ENCODE peak calls at places on chromosomes 11 and 22, in four cellular contexts. One of them, this sample, is unnamed. For H3K27me3 and H3K4me1, the result is how much of the 10 kb centered on the place peaks cover.

GRCh38 chr22:24496661-24497060 is 1.5 kb downstream of the UPB1 start:
- DNase-seq in PC-3: no peak
- DNase-seq in H1: no peak
- DNase-seq in cardiac muscle cell: no peak
- DNase-seq in this sample: no peak

GRCh38 chr22:47165998-47166397 is 403.5 kb downstream of the TBC1D22A start:
- DNase-seq in PC-3: no peak
- DNase-seq in H1: no peak
- DNase-seq in cardiac muscle cell: no peak
- DNase-seq in this sample: no peak

GRCh38 chr11:93741882-93742226 is 382 bp downstream of the C11orf54 start:
- DNase-seq in PC-3: peak
- DNase-seq in H1: no peak
- DNase-seq in cardiac muscle cell: peak
- DNase-seq in this sample: peak

GRCh38 chr11:61058583-61059259 is 43.6 kb upstream of the CD5 start:
- DNase-seq in PC-3: no peak
- DNase-seq in H1: no peak
- DNase-seq in cardiac muscle cell: no peak
- DNase-seq in this sample: no peak

GRCh38 chr22:48748860-48749554 is 1078.7 kb downstream of the BRD1 start:
- DNase-seq in PC-3: no peak
- DNase-seq in H1: no peak
- DNase-seq in cardiac muscle cell: no peak
- DNase-seq in this sample: no peak

GRCh38 chr11:86067230-86068137 is 1.4 kb downstream of the PICALM start:
- DNase-seq in PC-3: peak
- DNase-seq in H1: no peak
- DNase-seq in cardiac muscle cell: no peak
- DNase-seq in this sample: no peak

GRCh38 chr22:19449422-19449767 is 1.9 kb upstream of the C22orf39 start:
- DNase-seq in PC-3: no peak
- DNase-seq in H1: no peak
- DNase-seq in cardiac muscle cell: no peak
- DNase-seq in this sample: no peak

GRCh38 chr11:5808500-5809121 is at the start of gene OR52N2:
- DNase-seq in PC-3: peak
- DNase-seq in H1: peak
- DNase-seq in cardiac muscle cell: peak
- DNase-seq in this sample: peak

GRCh38 chr22:36053242-36054147 is 24.9 kb upstream of the RBFOX2 start:
- DNase-seq in PC-3: no peak
- DNase-seq in H1: no peak
- DNase-seq in cardiac muscle cell: no peak
- DNase-seq in this sample: no peak

GRCh38 chr11:61875698-61876097 is 15.6 kb downstream of the FADS3 start:
- DNase-seq in PC-3: no peak
- DNase-seq in H1: no peak
- DNase-seq in cardiac muscle cell: no peak
- DNase-seq in this sample: no peak

GRCh38 chr11:88398372-88399140 is 61.0 kb upstream of the CTSC start:
- DNase-seq in PC-3: peak
- DNase-seq in H1: no peak
- DNase-seq in cardiac muscle cell: peak
- DNase-seq in this sample: no peak

GRCh38 chr11:125679397-125679796 is 1.2 kb downstream of the ACRV1 start:
- DNase-seq in PC-3: peak
- DNase-seq in H1: no peak
- DNase-seq in cardiac muscle cell: peak
- DNase-seq in this sample: no peak

GRCh38 chr11:88352139-88352538 is 14.6 kb upstream of the CTSC start:
- DNase-seq in PC-3: peak
- DNase-seq in H1: no peak
- DNase-seq in cardiac muscle cell: peak
- DNase-seq in this sample: no peak

GRCh38 chr11:63567044-63567840 is 4.1 kb upstream of the PLAAT2 start:
- DNase-seq in PC-3: peak
- DNase-seq in H1: no peak
- DNase-seq in cardiac muscle cell: peak
- DNase-seq in this sample: peak

GRCh38 chr11:69654660-69655478 is 13.9 kb downstream of the CCND1 start:
- DNase-seq in PC-3: peak
- DNase-seq in H1: peak
- DNase-seq in cardiac muscle cell: no peak
- DNase-seq in this sample: peak

GRCh38 chr11:77082838-77083552 is 16.2 kb downstream of the CAPN5 start:
- DNase-seq in PC-3: no peak
- DNase-seq in H1: no peak
- DNase-seq in cardiac muscle cell: peak
- DNase-seq in this sample: peak

GRCh38 chr11:95659088-95659487 is 130.5 kb downstream of the FAM76B start:
- DNase-seq in PC-3: no peak
- DNase-seq in H1: no peak
- DNase-seq in cardiac muscle cell: no peak
- DNase-seq in this sample: no peak

GRCh38 chr11:12480401-12480800 is 103.0 kb downstream of the PARVA start:
- DNase-seq in PC-3: no peak
- DNase-seq in H1: no peak
- DNase-seq in cardiac muscle cell: no peak
- DNase-seq in this sample: no peak

GRCh38 chr11:127627629-127628462 is 627.3 kb upstream of the KIRREL3 start:
- DNase-seq in PC-3: no peak
- DNase-seq in H1: no peak
- DNase-seq in cardiac muscle cell: no peak
- DNase-seq in this sample: no peak

GRCh38 chr22:41976070-41976901 is 7.0 kb downstream of the SEPTIN3 start:
- DNase-seq in PC-3: no peak
- DNase-seq in H1: peak
- DNase-seq in cardiac muscle cell: no peak
- DNase-seq in this sample: no peak

GRCh38 chr22:33496112-33496511 is 424.2 kb downstream of the LARGE1 start:
- DNase-seq in PC-3: no peak
- DNase-seq in H1: no peak
- DNase-seq in cardiac muscle cell: no peak
- DNase-seq in this sample: no peak

GRCh38 chr11:134393638-134394037 is 18.4 kb downstream of the B3GAT1 start:
- DNase-seq in PC-3: peak
- DNase-seq in H1: no peak
- DNase-seq in cardiac muscle cell: no peak
- DNase-seq in this sample: no peak

GRCh38 chr11:131561486-131561885 is 191.1 kb downstream of the NTM start:
- DNase-seq in PC-3: no peak
- DNase-seq in H1: no peak
- DNase-seq in cardiac muscle cell: no peak
- DNase-seq in this sample: no peak

GRCh38 chr11:128621491-128622136 is 34.3 kb upstream of the ETS1 start:
- DNase-seq in PC-3: peak
- DNase-seq in H1: no peak
- DNase-seq in cardiac muscle cell: peak
- DNase-seq in this sample: peak

GRCh38 chr22:37213941-37214340 is 1.7 kb upstream of the SSTR3 start:
- DNase-seq in PC-3: no peak
- DNase-seq in H1: no peak
- DNase-seq in cardiac muscle cell: no peak
- DNase-seq in this sample: no peak
- H3K27me3 ChIP-seq in PC-3: under half
- H3K27me3 ChIP-seq in H1: under half
- H3K27me3 ChIP-seq in cardiac muscle cell: under half
- H3K27me3 ChIP-seq in this sample: under half

GRCh38 chr22:45645526-45646414 is 25.9 kb upstream of the ATXN10 start:
- DNase-seq in PC-3: peak
- DNase-seq in H1: peak
- DNase-seq in cardiac muscle cell: peak
- DNase-seq in this sample: peak
- TF ChIP-seq CTCF in PC-3: peak
- TF ChIP-seq CTCF in H1: peak
- TF ChIP-seq CTCF in cardiac muscle cell: peak
- TF ChIP-seq CTCF in this sample: peak

DNA sequence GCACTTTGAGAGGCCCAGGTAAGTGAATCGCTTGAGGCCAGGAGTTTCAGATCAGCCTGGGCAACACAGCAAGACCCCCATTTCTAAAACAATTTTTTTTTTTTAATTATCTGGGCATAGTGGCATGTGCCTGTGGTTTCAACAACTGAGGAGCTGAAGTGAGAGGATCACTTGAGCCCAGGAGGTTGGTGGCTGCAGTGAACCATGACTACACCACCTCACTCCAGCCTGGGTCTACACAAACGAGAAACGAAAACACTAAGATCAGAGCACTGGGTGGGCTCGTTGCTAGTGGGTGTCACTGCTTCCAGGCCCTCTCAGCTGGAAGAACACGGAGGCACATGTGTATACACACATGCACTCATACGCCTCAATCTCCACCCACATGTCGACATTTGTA is 4.1 kb upstream of the MOB2 start:
- DNase-seq in PC-3: no peak
- DNase-seq in H1: no peak
- DNase-seq in cardiac muscle cell: no peak
- DNase-seq in this sample: no peak
- H3K4me1 ChIP-seq in PC-3: under half
- H3K4me1 ChIP-seq in H1: under half
- H3K4me1 ChIP-seq in cardiac muscle cell: under half
- H3K4me1 ChIP-seq in this sample: under half

GRCh38 chr11:117803896-117804295 is 6.9 kb upstream of the DSCAML1 start:
- DNase-seq in PC-3: no peak
- DNase-seq in H1: no peak
- DNase-seq in cardiac muscle cell: no peak
- DNase-seq in this sample: no peak
- H3K27me3 ChIP-seq in PC-3: half or more
- H3K27me3 ChIP-seq in H1: under half
- H3K27me3 ChIP-seq in cardiac muscle cell: under half
- H3K27me3 ChIP-seq in this sample: under half

DNA sequence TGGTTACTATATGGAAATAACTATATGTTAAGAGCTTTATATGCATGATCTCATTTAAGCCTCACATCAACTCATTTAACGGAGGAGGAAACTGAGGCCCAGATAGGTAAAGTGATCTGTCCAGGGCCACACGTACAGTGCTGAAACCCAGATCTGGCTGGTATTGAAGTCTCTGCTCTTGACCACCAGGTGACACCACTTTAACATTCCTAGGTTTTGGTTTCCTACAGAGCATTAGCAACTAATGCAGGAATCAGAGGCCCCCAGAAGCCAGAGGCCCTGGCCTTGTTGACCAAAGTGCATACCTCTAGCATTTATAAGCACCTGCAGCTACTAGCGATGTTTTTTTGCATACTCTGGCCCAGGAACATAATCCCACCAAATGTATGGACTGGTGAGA is 12.9 kb upstream of the LIMK2 start:
- DNase-seq in PC-3: no peak
- DNase-seq in H1: no peak
- DNase-seq in cardiac muscle cell: no peak
- DNase-seq in this sample: no peak
- TF ChIP-seq CTCF in PC-3: peak
- TF ChIP-seq CTCF in H1: peak
- TF ChIP-seq CTCF in cardiac muscle cell: no peak
- TF ChIP-seq CTCF in this sample: peak

DNA sequence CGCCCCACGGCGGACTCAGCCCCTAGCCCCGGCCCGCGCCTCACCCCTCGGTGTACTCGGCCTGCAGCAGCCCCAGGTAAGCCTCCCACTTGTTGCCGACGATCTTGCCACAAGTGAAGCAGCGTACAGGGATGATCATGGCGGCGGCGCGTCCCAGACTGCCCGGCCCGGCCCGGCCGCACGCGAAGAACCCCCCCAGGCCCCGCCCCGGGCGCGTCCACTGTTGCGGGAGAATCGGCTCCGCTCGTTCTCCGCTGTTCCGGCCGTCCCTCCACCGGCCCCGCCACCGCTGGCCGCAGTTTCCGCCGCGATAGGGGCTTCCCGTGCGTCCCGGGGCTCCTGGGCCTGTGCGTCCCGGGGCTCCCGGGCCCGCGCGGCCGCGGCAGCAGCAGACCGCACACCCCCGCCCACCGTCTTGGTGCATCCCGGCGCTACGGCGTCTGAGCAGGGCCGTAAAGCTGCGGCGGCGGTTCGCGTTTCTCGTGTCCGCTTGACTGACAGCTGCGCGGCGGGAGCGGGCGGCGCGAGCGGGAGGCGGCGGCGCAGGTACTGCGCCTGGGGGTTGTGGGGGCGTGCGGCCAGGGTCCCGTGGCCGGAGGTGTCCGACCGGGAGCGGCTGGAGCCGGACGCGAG is at the start of the genes POLR2L and TSPAN4:
- DNase-seq in PC-3: peak
- DNase-seq in H1: peak
- DNase-seq in cardiac muscle cell: peak
- DNase-seq in this sample: peak
- H3K4me1 ChIP-seq in PC-3: under half
- H3K4me1 ChIP-seq in H1: under half
- H3K4me1 ChIP-seq in cardiac muscle cell: under half
- H3K4me1 ChIP-seq in this sample: under half

DNA sequence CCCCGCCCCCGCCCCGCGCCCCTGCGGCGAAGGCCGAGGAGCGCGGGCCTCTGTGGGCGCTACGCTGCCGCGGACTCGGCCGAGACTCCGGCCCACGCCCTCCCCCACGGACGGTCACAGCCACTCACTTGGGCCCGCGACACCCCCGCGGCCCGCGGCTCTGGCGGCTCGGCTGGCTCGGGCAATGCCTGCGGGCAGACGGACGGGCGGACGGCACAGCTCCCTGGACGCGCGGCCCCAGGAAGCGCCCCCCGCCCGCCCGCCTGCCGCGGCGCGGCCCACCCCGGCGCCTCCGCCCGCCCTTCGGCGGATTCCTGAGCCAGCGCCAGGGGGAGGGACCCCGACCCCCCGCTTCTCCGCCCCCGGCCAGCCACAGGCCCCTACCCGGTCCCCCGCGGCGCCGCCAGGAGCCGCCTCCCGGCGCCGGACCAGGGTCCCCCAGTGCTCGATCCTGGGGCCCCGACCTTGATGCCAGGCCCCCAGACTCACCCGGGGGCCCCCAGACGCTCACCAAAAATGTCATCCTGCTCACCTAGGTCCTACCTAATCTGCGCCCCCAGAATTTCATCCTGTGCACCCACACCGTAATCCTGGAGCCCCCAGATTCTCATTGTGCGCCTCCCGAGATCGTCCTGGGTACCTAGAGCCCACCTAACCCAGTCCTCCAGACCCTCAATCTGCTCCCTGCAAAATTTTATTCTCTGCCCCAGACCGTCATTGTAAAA is at the start of gene EFEMP2:
- DNase-seq in PC-3: no peak
- DNase-seq in H1: peak
- DNase-seq in cardiac muscle cell: peak
- DNase-seq in this sample: no peak
- H3K27me3 ChIP-seq in PC-3: under half
- H3K27me3 ChIP-seq in H1: under half
- H3K27me3 ChIP-seq in cardiac muscle cell: under half
- H3K27me3 ChIP-seq in this sample: under half

This sample was measured in gastrocnemius medialis.